ENCODE peak calls at places on chromosomes 5 and 9, in six cellular contexts. N is ecto neural progenitor cell, S is brain microvascular endothelial cell, D is left colon, Z is posterior cingulate gyrus, M is COLO829. V is an unnamed sample.

GRCh38 chr5:143199161-143199560 is 204.3 kb downstream of the NR3C1 start:
- DNase-seq in N (no peak), S (no peak), D (no peak), Z (no peak), M (no peak), V (no peak)

GRCh38 chr9:92728831-92729734 is 35.5 kb downstream of the BICD2 start:
- DNase-seq in N (peak), S (no peak), D (peak), Z (peak), M (no peak), V (no peak)

GRCh38 chr5:170480277-170480676 is 23.5 kb upstream of the KCNIP1 start:
- DNase-seq in N (no peak), S (no peak), D (no peak), Z (no peak), M (no peak), V (no peak)

GRCh38 chr9:131981116-131981847 is 98.4 kb downstream of the MED27 start:
- DNase-seq in N (no peak), S (peak), D (no peak), Z (no peak), M (no peak), V (no peak)

GRCh38 chr9:89434636-89435314 is 63.1 kb downstream of the SEMA4D start:
- DNase-seq in N (no peak), S (no peak), D (no peak), Z (no peak), M (no peak), V (no peak)

GRCh38 chr9:122265265-122265900 is 701 bp downstream of the MRRF start:
- DNase-seq in N (no peak), S (no peak), D (no peak), Z (no peak), M (peak), V (peak)

GRCh38 chr9:131020862-131021261 is 11.9 kb downstream of the LAMC3 start:
- DNase-seq in N (no peak), S (no peak), D (no peak), Z (no peak), M (no peak), V (no peak)

GRCh38 chr5:172768573-172769323 is 2.2 kb downstream of the DUSP1 start:
- DNase-seq in N (no peak), S (peak), D (no peak), Z (no peak), M (no peak), V (no peak)

GRCh38 chr5:1513326-1514026 is 10.3 kb downstream of the LPCAT1 start:
- DNase-seq in N (peak), S (no peak), D (no peak), Z (no peak), M (no peak), V (no peak)

GRCh38 chr9:19371942-19372341 is 8.1 kb downstream of the RPS6 start:
- DNase-seq in N (no peak), S (no peak), D (no peak), Z (no peak), M (no peak), V (no peak)

GRCh38 chr9:124278054-124278540 is 20.3 kb downstream of the NEK6 start:
- DNase-seq in N (no peak), S (no peak), D (no peak), Z (no peak), M (no peak), V (no peak)

GRCh38 chr9:20562051-20562450 is 60.2 kb downstream of the MLLT3 start:
- DNase-seq in N (no peak), S (no peak), D (no peak), Z (no peak), M (no peak), V (no peak)

GRCh38 chr5:123511290-123511647 is 708 bp upstream of the CSNK1G3 start:
- DNase-seq in N (no peak), S (peak), D (no peak), Z (no peak), M (no peak), V (peak)

GRCh38 chr9:122087406-122088200 is 5.5 kb downstream of the TTLL11 start:
- DNase-seq in N (no peak), S (no peak), D (no peak), Z (no peak), M (no peak), V (no peak)

GRCh38 chr5:131242728-131243255 is 21.1 kb upstream of the CDC42SE2 start:
- DNase-seq in N (no peak), S (peak), D (no peak), Z (no peak), M (peak), V (peak)

GRCh38 chr9:79254900-79255651 is 316.7 kb upstream of the TLE4 start:
- DNase-seq in N (no peak), S (no peak), D (no peak), Z (no peak), M (no peak), V (peak)

GRCh38 chr9:70257991-70258691 is 637 bp upstream of the SMC5 start:
- DNase-seq in N (peak), S (peak), D (peak), Z (no peak), M (peak), V (peak)

GRCh38 chr5:34059997-34060396 is 17.0 kb upstream of the C1QTNF3 start:
- DNase-seq in N (no peak), S (no peak), D (no peak), Z (no peak), M (no peak), V (no peak)

GRCh38 chr5:44022622-44023021 is 366.6 kb downstream of the FGF10 start:
- DNase-seq in N (no peak), S (no peak), D (no peak), Z (no peak), M (no peak), V (no peak)

GRCh38 chr5:72107874-72108199 is 562 bp downstream of the MAP1B start:
- DNase-seq in N (no peak), S (peak), D (peak), Z (peak), M (no peak), V (no peak)

GRCh38 chr5:63125862-63126261 is 547.2 kb downstream of the LRRC70 start:
- DNase-seq in N (no peak), S (peak), D (no peak), Z (no peak), M (peak), V (peak)

GRCh38 chr9:137387034-137387890 is 35.7 kb downstream of the EXD3 start:
- DNase-seq in N (no peak), S (no peak), D (no peak), Z (no peak), M (no peak), V (no peak)

GRCh38 chr5:139861021-139861888 is 65.6 kb downstream of the PSD2 start:
- DNase-seq in N (no peak), S (no peak), D (no peak), Z (no peak), M (no peak), V (no peak)

GRCh38 chr5:65127181-65127901 is 354.4 kb downstream of the ADAMTS6 start:
- DNase-seq in N (no peak), S (peak), D (no peak), Z (no peak), M (no peak), V (no peak)

GRCh38 chr5:79845448-79846197 is 145.4 kb downstream of the MTX3 start:
- DNase-seq in N (no peak), S (peak), D (no peak), Z (no peak), M (peak), V (peak)

GRCh38 chr5:141677415-141677814 is 4.6 kb downstream of the ARAP3 start:
- DNase-seq in N (no peak), S (no peak), D (no peak), Z (no peak), M (no peak), V (no peak)

GRCh38 chr9:103992938-103993595 is 101.0 kb upstream of the SMC2 start:
- DNase-seq in N (no peak), S (no peak), D (no peak), Z (no peak), M (no peak), V (no peak)

GRCh38 chr5:102625446-102625845 is 126.6 kb upstream of the SLCO6A1 start:
- DNase-seq in N (no peak), S (no peak), D (no peak), Z (no peak), M (no peak), V (no peak)

GRCh38 chr9:87883274-87883673 is 597 bp downstream of the SPATA31E1 start:
- DNase-seq in N (peak), S (no peak), D (no peak), Z (peak), M (no peak), V (no peak)

GRCh38 chr9:14846871-14847311 is 63.3 kb downstream of the FREM1 start:
- DNase-seq in N (peak), S (peak), D (peak), Z (peak), M (peak), V (peak)

GRCh38 chr9:88258587-88258986 is 120.3 kb upstream of the SPATA31C2 start:
- DNase-seq in N (no peak), S (no peak), D (peak), Z (peak), M (no peak), V (peak)

GRCh38 chr5:178241259-178241658 is 8.7 kb upstream of the PHYKPL start:
- DNase-seq in N (peak), S (no peak), D (no peak), Z (no peak), M (no peak), V (no peak)

GRCh38 chr5:517535-518100 is 6.6 kb downstream of the SLC9A3 start:
- DNase-seq in N (no peak), S (no peak), D (no peak), Z (no peak), M (no peak), V (no peak)

GRCh38 chr5:175521313-175521833 is 43.0 kb downstream of the SFXN1 start:
- DNase-seq in N (no peak), S (no peak), D (no peak), Z (no peak), M (no peak), V (no peak)

GRCh38 chr5:62603934-62604333 is 25.3 kb downstream of the LRRC70 start:
- DNase-seq in N (no peak), S (no peak), D (no peak), Z (no peak), M (no peak), V (no peak)

GRCh38 chr9:129944501-129945116 is 98.4 kb downstream of the FNBP1 start:
- DNase-seq in N (no peak), S (no peak), D (no peak), Z (no peak), M (no peak), V (no peak)

GRCh38 chr5:76954383-76954763 is 1.5 kb downstream of the CRHBP start:
- DNase-seq in N (no peak), S (no peak), D (no peak), Z (no peak), M (no peak), V (no peak)